ENCODE peak calls at places on chromosome 18, in five cellular contexts. X, K, B, G and H are unnamed samples.
A peak's percentile ranks its signal among the peaks of the same experiment; 100 is the strongest.

GRCh38 chr18:48992791-48993555 is 42.2 kb upstream of the SMAD7 start:
- DNase-seq in X (no peak), K (no peak), B (peak; percentile 61), G (no peak), H (no peak)

GRCh38 chr18:74604366-74604765 is 6.7 kb downstream of the ZNF407 start:
- DNase-seq in X (no peak), K (no peak), B (no peak), G (no peak), H (no peak)

GRCh38 chr18:74803769-74804168 is 206.1 kb downstream of the ZNF407 start:
- DNase-seq in X (no peak), K (peak; percentile 67), B (no peak), G (peak; percentile 37), H (no peak)

GRCh38 chr18:27042177-27042576 is 142.9 kb downstream of the CHST9 start:
- DNase-seq in X (no peak), K (peak; percentile 60), B (no peak), G (no peak), H (no peak)

GRCh38 chr18:56043691-56044090 is 455.7 kb upstream of the TCF4 start:
- DNase-seq in X (peak; percentile 30), K (peak; percentile 64), B (no peak), G (peak; percentile 60), H (no peak)

GRCh38 chr18:42742474-42742873 is 373.0 kb downstream of the RIT2 start:
- DNase-seq in X (no peak), K (no peak), B (no peak), G (no peak), H (no peak)

GRCh38 chr18:61496374-61496773 is 163.1 kb downstream of the CDH20 start:
- DNase-seq in X (no peak), K (no peak), B (no peak), G (no peak), H (no peak)

GRCh38 chr18:48486762-48487161 is 52.1 kb upstream of the CTIF start:
- DNase-seq in X (peak; percentile 84), K (no peak), B (no peak), G (no peak), H (no peak)

GRCh38 chr18:40852406-40852805 is 1102.6 kb upstream of the PIK3C3 start:
- DNase-seq in X (peak; percentile 72), K (no peak), B (no peak), G (no peak), H (no peak)

GRCh38 chr18:39453356-39453755 is 1887.8 kb upstream of the CELF4 start:
- DNase-seq in X (peak; percentile 11), K (no peak), B (no peak), G (no peak), H (no peak)

GRCh38 chr18:80112623-80113248 is 3.7 kb downstream of the ADNP2 start:
- DNase-seq in X (peak; percentile 22), K (no peak), B (no peak), G (no peak), H (no peak)

GRCh38 chr18:56443508-56443907 is 194.9 kb downstream of the TXNL1 start:
- DNase-seq in X (no peak), K (no peak), B (no peak), G (no peak), H (no peak)

GRCh38 chr18:52326001-52326400 is 14.0 kb upstream of the DCC start:
- DNase-seq in X (peak; percentile 69), K (no peak), B (no peak), G (no peak), H (no peak)

GRCh38 chr18:79985172-79985571 is 3.2 kb downstream of the TXNL4A start:
- DNase-seq in X (no peak), K (no peak), B (no peak), G (no peak), H (no peak)

GRCh38 chr18:11411021-11411420 is 198.4 kb upstream of the SLC35G4 start:
- DNase-seq in X (no peak), K (no peak), B (no peak), G (no peak), H (no peak)

GRCh38 chr18:55510809-55511208 is 77.2 kb downstream of the TCF4 start:
- DNase-seq in X (peak; percentile 84), K (no peak), B (no peak), G (no peak), H (no peak)

GRCh38 chr18:48680871-48681270 is 142.0 kb downstream of the CTIF start:
- DNase-seq in X (no peak), K (peak; percentile 74), B (peak; percentile 88), G (peak; percentile 21), H (no peak)

GRCh38 chr18:62450546-62451395 is 72.1 kb upstream of the ZCCHC2 start:
- DNase-seq in X (peak; percentile 81), K (peak; percentile 92), B (peak; percentile 74), G (peak; percentile 91), H (peak; percentile 70)

GRCh38 chr18:22324191-22325131 is 93.3 kb downstream of the CTAGE1 start:
- DNase-seq in X (peak; percentile 56), K (no peak), B (peak; percentile 83), G (peak; percentile 58), H (no peak)

GRCh38 chr18:75047240-75047639 is 161.7 kb downstream of the PTGR3 start:
- DNase-seq in X (no peak), K (no peak), B (no peak), G (no peak), H (no peak)

GRCh38 chr18:74082476-74083070 is 65.1 kb downstream of the FBXO15 start:
- DNase-seq in X (peak; percentile 40), K (no peak), B (no peak), G (peak; percentile 72), H (peak; percentile 22)

GRCh38 chr18:12744103-12744502 is 41.3 kb downstream of the PSMG2 start:
- DNase-seq in X (peak; percentile 65), K (no peak), B (no peak), G (no peak), H (no peak)

GRCh38 chr18:23053756-23054457 is 81.4 kb upstream of the CABLES1 start:
- DNase-seq in X (peak; percentile 76), K (no peak), B (no peak), G (peak; percentile 18), H (peak; percentile 56)

GRCh38 chr18:50724631-50725235 is 95.1 kb downstream of the MRO start:
- DNase-seq in X (no peak), K (no peak), B (no peak), G (no peak), H (no peak)

GRCh38 chr18:48308027-48308635 is 101.1 kb downstream of the ZBTB7C start:
- DNase-seq in X (no peak), K (no peak), B (no peak), G (peak; percentile 11), H (peak; percentile 11)

GRCh38 chr18:59141294-59142068 is 1.8 kb downstream of the SEC11C start:
- DNase-seq in X (no peak), K (no peak), B (no peak), G (no peak), H (no peak)

GRCh38 chr18:3584897-3585460 is 135.0 kb downstream of the TGIF1 start:
- DNase-seq in X (no peak), K (no peak), B (no peak), G (no peak), H (peak; percentile 21)

GRCh38 chr18:9742588-9743131 is 34.6 kb downstream of the RAB31 start:
- DNase-seq in X (peak; percentile 79), K (no peak), B (no peak), G (no peak), H (no peak)

GRCh38 chr18:36303203-36303844 is 5.8 kb downstream of the FHOD3 start:
- DNase-seq in X (no peak), K (no peak), B (no peak), G (no peak), H (no peak)

GRCh38 chr18:36302676-36303075 is 5.2 kb downstream of the FHOD3 start:
- DNase-seq in X (peak; percentile 66), K (no peak), B (no peak), G (no peak), H (no peak)

GRCh38 chr18:36307513-36307912 is 10.0 kb downstream of the FHOD3 start:
- DNase-seq in X (peak; percentile 69), K (no peak), B (no peak), G (no peak), H (no peak)

GRCh38 chr18:36304723-36305122 is 7.2 kb downstream of the FHOD3 start:
- DNase-seq in X (no peak), K (no peak), B (no peak), G (no peak), H (no peak)

GRCh38 chr18:36305375-36305774 is 7.9 kb downstream of the FHOD3 start:
- DNase-seq in X (no peak), K (no peak), B (no peak), G (no peak), H (no peak)
- H3K27ac ChIP-seq in X (no peak overlapping the region), K (no peak overlapping the region), B (peak overlapping the region; percentile 54), G (no peak overlapping the region), H (no peak overlapping the region)

DNA sequence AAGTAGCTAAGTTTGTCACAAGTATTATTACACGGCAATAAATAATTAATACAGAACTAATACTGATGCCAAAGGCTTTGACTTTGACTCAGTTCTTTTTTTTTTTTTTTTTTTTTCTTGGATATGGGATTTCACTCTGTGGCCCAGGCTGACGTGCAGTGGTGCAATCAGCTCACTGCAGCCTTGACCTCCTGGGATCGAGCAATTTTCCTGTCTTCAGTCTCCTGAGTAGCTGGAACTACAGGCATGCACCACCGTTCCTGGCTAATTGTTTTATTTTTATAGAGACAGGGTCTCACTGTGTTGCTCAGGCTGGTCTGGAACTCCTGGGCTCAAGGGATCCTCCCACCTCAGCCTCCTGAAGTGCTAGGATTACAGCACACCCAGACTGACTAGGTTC is 284.5 kb downstream of the SS18 start:
- DNase-seq in X (no peak), K (no peak), B (no peak), G (no peak), H (no peak)
- TF ChIP-seq CTCF in X (no peak), K (no peak), B (no peak), G (no peak), H (no peak)

DNA sequence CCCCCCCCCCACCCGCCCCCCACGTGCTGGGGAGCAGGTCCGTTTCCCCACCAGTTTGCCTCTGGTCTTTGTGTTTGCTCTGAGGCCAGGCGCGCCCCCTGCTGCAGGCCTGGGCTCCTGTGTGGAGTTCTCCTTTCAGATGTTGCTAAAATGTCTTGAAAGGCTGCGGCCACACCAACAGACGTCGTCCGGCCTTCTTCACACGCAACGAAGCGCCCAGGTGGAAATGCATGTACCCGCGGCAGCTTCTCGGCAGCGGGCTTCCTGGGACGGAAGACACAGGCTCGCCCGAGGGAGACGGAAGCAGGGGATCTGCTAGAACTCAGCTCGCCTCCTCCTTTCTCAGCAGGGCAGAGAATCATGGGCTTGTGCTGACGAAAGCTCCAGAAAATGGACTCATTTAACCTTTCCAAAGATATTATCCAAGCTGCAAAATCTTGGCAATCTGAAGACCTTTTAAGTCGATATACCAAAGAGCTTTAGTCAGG is 125.3 kb upstream of the ZNF516 start:
- DNase-seq in X (peak; percentile 77), K (no peak), B (peak; percentile 72), G (peak; percentile 66), H (no peak)
- H3K27ac ChIP-seq in X (peak overlapping the region; percentile 52), K (peak overlapping the region; percentile 3), B (peak overlapping the region; percentile 65), G (peak overlapping the region; percentile 27), H (no peak overlapping the region)

GRCh38 chr18:45496746-45497145 is 118.5 kb upstream of the SLC14A2 start:
- DNase-seq in X (no peak), K (no peak), B (no peak), G (no peak), H (no peak)
- TF ChIP-seq CTCF in X (no peak), K (no peak), B (no peak), G (no peak), H (no peak)